ENCODE peak calls at places on chromosomes 13 and 19, in seven cellular contexts. G is K562, S is neural progenitor cell, V is SK-N-SH, O is kidney, C is IMR-90, T is mesenchymal stem cell. X is an unnamed sample.

GRCh38 chr13:109785892-109786450 is 412 bp downstream of the IRS2 start:
- DNase-seq in G (peak; percentile 47), T (no peak), O (no peak), S (no peak), V (peak; percentile 70), C (no peak), X (no peak)

GRCh38 chr19:3534375-3535234 is 4.4 kb upstream of the TEKTIP1 start:
- DNase-seq in G (no peak), S (no peak), C (no peak), V (no peak), T (no peak), O (peak; percentile 71), X (no peak)

GRCh38 chr13:83065136-83065535 is 817.1 kb downstream of the SLITRK1 start:
- DNase-seq in T (peak; percentile 54), C (peak; percentile 63), S (no peak), V (no peak), G (no peak), O (no peak), X (peak; percentile 97)

GRCh38 chr13:90770334-90770733 is 577.2 kb upstream of the MIR17HG start:
- DNase-seq in G (no peak), C (no peak), O (no peak), V (peak; percentile 6), T (no peak), S (no peak), X (no peak)

GRCh38 chr13:113064000-113064533 is 41.5 kb upstream of the F7 start:
- DNase-seq in T (no peak), V (no peak), G (no peak), S (no peak), O (peak; percentile 59), C (no peak), X (no peak)

GRCh38 chr13:25288966-25289365 is 1.7 kb upstream of the MTMR6 start:
- DNase-seq in T (no peak), S (no peak), C (no peak), G (no peak), V (no peak), O (no peak), X (no peak)

GRCh38 chr19:49790866-49791265 is 22.2 kb downstream of the FUZ start:
- DNase-seq in T (no peak), G (peak; percentile 37), V (no peak), S (no peak), C (peak; percentile 11), O (peak; percentile 92), X (no peak)

GRCh38 chr19:3125900-3126524 is 9.8 kb upstream of the GNA15 start:
- DNase-seq in C (no peak), T (peak; percentile 30), V (peak; percentile 87), G (peak; percentile 77), S (peak; percentile 67), O (no peak), X (peak; percentile 14)

GRCh38 chr19:23800868-23801267 is 42.2 kb upstream of the ZNF681 start:
- DNase-seq in O (no peak), S (no peak), T (no peak), C (no peak), G (no peak), V (no peak), X (no peak)

GRCh38 chr19:32630338-32630737 is 44.6 kb downstream of the ANKRD27 start:
- DNase-seq in O (no peak), S (no peak), V (peak; percentile 37), C (no peak), G (no peak), T (no peak), X (no peak)

GRCh38 chr19:7292352-7292949 is 1.8 kb downstream of the INSR start:
- DNase-seq in C (no peak), G (no peak), V (no peak), S (no peak), O (no peak), T (no peak), X (no peak)

GRCh38 chr13:113998781-113999617 is 25.1 kb upstream of the C13orf46 start:
- DNase-seq in G (no peak), O (peak; percentile 62), C (no peak), T (no peak), V (no peak), S (no peak), X (no peak)

GRCh38 chr19:2969104-2969504 is 8.3 kb upstream of the TLE6 start:
- DNase-seq in S (no peak), V (peak; percentile 59), C (no peak), T (peak; percentile 32), O (peak; percentile 87), G (no peak), X (peak; percentile 65)

GRCh38 chr19:2927032-2927430 is 17.7 kb downstream of the ZNF77 start:
- DNase-seq in S (no peak), C (no peak), O (no peak), V (no peak), G (no peak), T (no peak), X (no peak)

GRCh38 chr13:40120288-40120687 is 464.8 kb downstream of the COG6 start:
- DNase-seq in V (no peak), T (no peak), G (no peak), C (no peak), S (no peak), O (no peak), X (peak; percentile 60)

GRCh38 chr13:67369895-67370660 is 139.9 kb upstream of the PCDH9 start:
- DNase-seq in V (no peak), S (no peak), O (no peak), C (peak; percentile 92), G (no peak), T (peak; percentile 89), X (peak; percentile 97)

GRCh38 chr19:49997709-49998108 is 27.5 kb downstream of the VRK3 start:
- DNase-seq in C (peak; percentile 13), T (peak; percentile 29), S (peak; percentile 60), V (peak; percentile 78), G (peak; percentile 79), O (no peak), X (peak; percentile 21)

GRCh38 chr13:34942732-34943674 is 933 bp downstream of the NBEA start:
- DNase-seq in C (no peak), O (peak; percentile 80), S (peak; percentile 84), G (no peak), T (peak; percentile 2), V (peak; percentile 69), X (no peak)

GRCh38 chr13:101127741-101128353 is 288.5 kb downstream of the NALCN start:
- DNase-seq in S (peak; percentile 73), C (peak; percentile 53), T (peak; percentile 57), O (no peak), G (peak; percentile 20), V (peak; percentile 53), X (peak; percentile 27)

GRCh38 chr13:113598081-113598410 is 13.5 kb downstream of the TFDP1 start:
- DNase-seq in T (no peak), V (no peak), G (no peak), S (no peak), C (no peak), O (peak; percentile 20), X (no peak)

GRCh38 chr13:89923731-89924130 is 1423.8 kb upstream of the MIR17HG start:
- DNase-seq in T (peak; percentile 75), C (peak; percentile 0), O (no peak), V (no peak), G (no peak), S (no peak), X (peak; percentile 30)

GRCh38 chr13:94710881-94711560 is 1.3 kb downstream of the SOX21 start:
- DNase-seq in S (peak; percentile 77), T (peak; percentile 20), G (peak; percentile 54), C (no peak), V (peak; percentile 86), O (peak; percentile 68), X (no peak)

GRCh38 chr13:102198418-102199322 is 203.2 kb downstream of the FGF14 start:
- DNase-seq in C (peak; percentile 59), V (no peak), G (no peak), O (no peak), T (peak; percentile 50), S (no peak), X (peak; percentile 50)

DNA sequence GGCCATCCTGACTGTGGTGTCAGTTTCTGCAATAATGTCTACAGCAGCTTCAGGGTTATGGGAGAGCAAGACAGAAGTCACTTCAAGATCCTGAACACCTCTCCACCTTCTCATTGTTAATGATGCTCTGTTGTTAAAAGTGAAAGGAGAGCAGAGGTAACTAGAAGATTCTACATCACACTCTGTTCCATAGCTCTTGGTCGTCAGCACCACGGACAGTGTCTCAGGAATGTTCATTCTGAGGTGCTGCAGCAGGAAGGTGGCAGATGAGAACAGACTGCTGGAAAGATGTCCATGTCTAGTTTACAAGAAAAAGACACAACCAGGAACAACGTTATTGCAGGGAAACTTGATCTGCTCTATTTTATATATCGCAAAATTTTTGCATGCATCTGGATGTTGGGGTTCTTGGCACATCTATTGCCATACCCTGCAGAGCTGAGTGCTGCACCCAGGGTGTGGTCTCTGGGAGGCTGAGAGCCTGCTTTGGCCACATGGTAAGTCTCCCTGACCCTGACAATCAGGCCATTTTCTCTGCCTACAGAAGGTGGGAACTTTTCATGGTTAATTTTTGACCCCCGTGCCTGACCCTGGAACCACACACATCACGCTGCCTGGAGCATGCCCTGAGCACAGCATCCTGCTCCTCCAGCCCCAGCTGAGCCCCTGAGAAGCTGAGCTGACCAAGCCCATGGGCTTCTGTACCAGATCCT is 12.7 kb downstream of the CEACAM21 start:
- DNase-seq in C (peak; percentile 29), G (peak; percentile 32), V (no peak), T (peak; percentile 42), O (no peak), S (peak; percentile 46), X (peak; percentile 15)
- H3K36me3 ChIP-seq in C (no peaks in the 10 kb centered on the region), G (no peaks in the 10 kb centered on the region), V (no peaks in the 10 kb centered on the region), T (no peaks in the 10 kb centered on the region), O (no peaks in the 10 kb centered on the region), S (no peaks in the 10 kb centered on the region), X (no peaks in the 10 kb centered on the region)

GRCh38 chr13:97254809-97255208 is 32.7 kb downstream of the MBNL2 start:
- DNase-seq in O (no peak), G (no peak), V (no peak), C (peak; percentile 86), T (peak; percentile 72), S (no peak), X (no peak)
- H3K9ac ChIP-seq in O (no peak overlapping the region), G (no peak overlapping the region), V (peak overlapping the region; percentile 67), C (no peak overlapping the region), T (peak overlapping the region; percentile 83), S (no peak overlapping the region), X (no peak overlapping the region)

DNA sequence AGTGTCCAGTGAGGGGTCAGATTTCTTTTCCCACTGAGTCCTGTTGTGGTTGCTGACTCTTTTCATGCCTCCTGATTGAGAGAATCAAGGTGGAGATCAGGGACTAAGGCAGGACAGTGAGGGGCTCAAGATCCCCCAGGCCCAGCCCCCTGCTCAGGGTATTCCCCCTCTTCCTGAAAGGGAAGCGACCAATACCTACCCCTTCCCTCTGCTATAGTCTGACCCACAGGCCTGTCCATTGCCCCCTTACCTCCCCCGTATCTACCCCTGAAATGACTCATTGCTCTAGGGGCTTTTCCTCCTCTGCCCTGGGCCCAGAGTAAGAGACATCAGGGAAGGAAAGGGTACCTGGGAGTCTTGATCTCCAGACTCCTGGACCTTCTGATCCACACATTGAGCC is 1320.5 kb downstream of the UQCRFS1 start:
- DNase-seq in S (no peak), V (no peak), C (no peak), O (no peak), T (no peak), G (no peak), X (no peak)
- H3K9me3 ChIP-seq in S (no peaks in the 10 kb centered on the region), V (no peaks in the 10 kb centered on the region), C (peaks cover 55% of the 10 kb centered on the region), O (no peaks in the 10 kb centered on the region), T (no peaks in the 10 kb centered on the region), G (no peaks in the 10 kb centered on the region), X (no peaks in the 10 kb centered on the region)

DNA sequence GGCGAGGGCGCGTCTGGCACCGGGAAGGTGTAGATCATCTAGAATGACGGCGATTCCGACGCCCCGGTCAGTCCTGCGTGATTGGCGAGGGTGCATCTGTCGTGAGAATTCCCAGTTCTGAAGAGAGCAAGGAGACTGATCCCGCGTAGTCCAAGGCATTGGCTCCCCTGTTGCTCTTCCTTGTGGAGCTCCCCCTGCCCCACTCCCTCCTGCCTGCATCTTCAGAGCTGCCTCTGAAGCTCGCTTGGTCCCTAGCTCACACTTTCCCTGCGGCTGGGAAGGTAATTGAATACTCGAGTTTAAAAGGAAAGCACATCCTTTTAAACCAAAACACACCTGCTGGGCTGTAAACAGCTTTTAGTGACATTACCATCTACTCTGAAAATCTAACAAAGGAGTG is 26.0 kb upstream of the NDUFS7 start:
- DNase-seq in G (no peak), T (no peak), S (peak; percentile 82), C (no peak), O (no peak), V (no peak), X (no peak)
- H3K36me3 ChIP-seq in G (peaks cover 66% of the 10 kb centered on the region), T (peaks cover 28% of the 10 kb centered on the region), S (peaks cover 5% of the 10 kb centered on the region), C (peaks cover 25% of the 10 kb centered on the region), O (peaks cover 12% of the 10 kb centered on the region), V (peaks cover 33% of the 10 kb centered on the region), X (peaks cover 14% of the 10 kb centered on the region)